ENCODE peak calls at places on chromosomes 3 and 15, in four cellular contexts. T is neural crest cell; O is mucosa of gallbladder; Y is CD4-positive, CD25-positive, alpha-beta regulatory T cell. V is an unnamed sample.

GRCh38 chr3:121989943-121990342 is 32.1 kb downstream of the ILDR1 start:
- DNase-seq in T (no peak), O (no peak), Y (no peak), V (no peak)

GRCh38 chr15:32669870-32670623 is 28.5 kb downstream of the SCG5 start:
- DNase-seq in T (peak), O (no peak), Y (no peak), V (no peak)

GRCh38 chr3:37969601-37970100 is 20.9 kb upstream of the VILL start:
- DNase-seq in T (no peak), O (no peak), Y (no peak), V (no peak)

GRCh38 chr3:141091416-141091815 is 40.3 kb downstream of the SPSB4 start:
- DNase-seq in T (no peak), O (no peak), Y (no peak), V (no peak)

GRCh38 chr3:196220587-196220986 is 4.3 kb downstream of the SLC51A start:
- DNase-seq in T (no peak), O (no peak), Y (no peak), V (no peak)

GRCh38 chr15:30962079-30962478 is 29.3 kb downstream of the MTMR10 start:
- DNase-seq in T (no peak), O (no peak), Y (no peak), V (no peak)

GRCh38 chr3:126083913-126084514 is at the start of gene SLC41A3:
- DNase-seq in T (peak), O (peak), Y (peak), V (peak)

GRCh38 chr15:85837881-85838280 is 43.2 kb upstream of the KLHL25 start:
- DNase-seq in T (no peak), O (no peak), Y (no peak), V (no peak)

V was measured in B cell.